ENCODE peak calls at places on chromosomes 11 and 22, in five cellular contexts. One of them, this sample, is unnamed.

GRCh38 chr22:20857838-20858614 is 585 bp downstream of the PI4KA start:
- DNase-seq in H4: peak; percentile 68
- DNase-seq in NCI-H345: peak; percentile 79
- DNase-seq in AG20443: peak; percentile 84
- DNase-seq in CD4-positive, alpha-beta T cell: peak; percentile 80
- DNase-seq in this sample: peak; percentile 95

GRCh38 chr22:17589810-17590375 is 26.6 kb downstream of the SLC25A18 start:
- DNase-seq in H4: no peak
- DNase-seq in NCI-H345: no peak
- DNase-seq in AG20443: no peak
- DNase-seq in CD4-positive, alpha-beta T cell: no peak
- DNase-seq in this sample: no peak

GRCh38 chr22:33255781-33256180 is 197.6 kb upstream of the SYN3 start:
- DNase-seq in H4: no peak
- DNase-seq in NCI-H345: no peak
- DNase-seq in AG20443: no peak
- DNase-seq in CD4-positive, alpha-beta T cell: no peak
- DNase-seq in this sample: no peak

GRCh38 chr11:75867778-75868374 is 52.9 kb downstream of the UVRAG start:
- DNase-seq in H4: peak; percentile 29
- DNase-seq in NCI-H345: peak; percentile 52
- DNase-seq in AG20443: peak; percentile 63
- DNase-seq in CD4-positive, alpha-beta T cell: peak; percentile 1
- DNase-seq in this sample: no peak

GRCh38 chr11:2653930-2654739 is 45.7 kb downstream of the KCNQ1OT1 start:
- DNase-seq in H4: peak; percentile 2
- DNase-seq in NCI-H345: peak; percentile 74
- DNase-seq in AG20443: no peak
- DNase-seq in CD4-positive, alpha-beta T cell: no peak
- DNase-seq in this sample: peak; percentile 48

GRCh38 chr22:33504941-33505647 is 415.2 kb downstream of the LARGE1 start:
- DNase-seq in H4: no peak
- DNase-seq in NCI-H345: no peak
- DNase-seq in AG20443: no peak
- DNase-seq in CD4-positive, alpha-beta T cell: no peak
- DNase-seq in this sample: no peak

GRCh38 chr11:11588890-11589289 is 32.9 kb downstream of the GALNT18 start:
- DNase-seq in H4: no peak
- DNase-seq in NCI-H345: no peak
- DNase-seq in AG20443: no peak
- DNase-seq in CD4-positive, alpha-beta T cell: no peak
- DNase-seq in this sample: no peak

GRCh38 chr22:31077681-31078080 is 3.4 kb upstream of the SMTN start:
- DNase-seq in H4: no peak
- DNase-seq in NCI-H345: no peak
- DNase-seq in AG20443: no peak
- DNase-seq in CD4-positive, alpha-beta T cell: no peak
- DNase-seq in this sample: no peak

GRCh38 chr11:96155627-96156378 is 187.2 kb downstream of the MAML2 start:
- DNase-seq in H4: peak; percentile 93
- DNase-seq in NCI-H345: no peak
- DNase-seq in AG20443: peak; percentile 79
- DNase-seq in CD4-positive, alpha-beta T cell: no peak
- DNase-seq in this sample: peak; percentile 59

GRCh38 chr11:128236506-128237498 is 350.6 kb downstream of the ETS1 start:
- DNase-seq in H4: no peak
- DNase-seq in NCI-H345: no peak
- DNase-seq in AG20443: no peak
- DNase-seq in CD4-positive, alpha-beta T cell: no peak
- DNase-seq in this sample: no peak

GRCh38 chr11:115523727-115524399 is 19.6 kb upstream of the CADM1 start:
- DNase-seq in H4: no peak
- DNase-seq in NCI-H345: no peak
- DNase-seq in AG20443: no peak
- DNase-seq in CD4-positive, alpha-beta T cell: no peak
- DNase-seq in this sample: no peak

GRCh38 chr11:8342821-8343681 is 79.4 kb upstream of the LMO1 start:
- DNase-seq in H4: no peak
- DNase-seq in NCI-H345: no peak
- DNase-seq in AG20443: no peak
- DNase-seq in CD4-positive, alpha-beta T cell: no peak
- DNase-seq in this sample: no peak

GRCh38 chr11:376531-377173 is 7.4 kb downstream of the B4GALNT4 start:
- DNase-seq in H4: no peak
- DNase-seq in NCI-H345: no peak
- DNase-seq in AG20443: no peak
- DNase-seq in CD4-positive, alpha-beta T cell: no peak
- DNase-seq in this sample: peak; percentile 61

GRCh38 chr11:106473089-106473722 is 395.7 kb downstream of the AASDHPPT start:
- DNase-seq in H4: no peak
- DNase-seq in NCI-H345: no peak
- DNase-seq in AG20443: peak; percentile 14
- DNase-seq in CD4-positive, alpha-beta T cell: no peak
- DNase-seq in this sample: no peak

GRCh38 chr11:1547467-1548098 is 24.5 kb downstream of the DUSP8 start:
- DNase-seq in H4: no peak
- DNase-seq in NCI-H345: no peak
- DNase-seq in AG20443: no peak
- DNase-seq in CD4-positive, alpha-beta T cell: no peak
- DNase-seq in this sample: peak; percentile 88

GRCh38 chr22:49929553-49929979 is 11.1 kb downstream of the CRELD2 start:
- DNase-seq in H4: no peak
- DNase-seq in NCI-H345: peak; percentile 36
- DNase-seq in AG20443: peak; percentile 91
- DNase-seq in CD4-positive, alpha-beta T cell: peak; percentile 72
- DNase-seq in this sample: peak; percentile 100

GRCh38 chr11:124276081-124276480 is 19.9 kb downstream of the OR8G5 start:
- DNase-seq in H4: peak; percentile 92
- DNase-seq in NCI-H345: no peak
- DNase-seq in AG20443: no peak
- DNase-seq in CD4-positive, alpha-beta T cell: no peak
- DNase-seq in this sample: no peak

GRCh38 chr11:67491276-67492068 is 8.6 kb downstream of the AIP start:
- DNase-seq in H4: no peak
- DNase-seq in NCI-H345: no peak
- DNase-seq in AG20443: no peak
- DNase-seq in CD4-positive, alpha-beta T cell: no peak
- DNase-seq in this sample: peak; percentile 82

GRCh38 chr11:67033661-67034166 is 10.8 kb downstream of the SYT12 start:
- DNase-seq in H4: peak; percentile 96
- DNase-seq in NCI-H345: no peak
- DNase-seq in AG20443: peak; percentile 89
- DNase-seq in CD4-positive, alpha-beta T cell: no peak
- DNase-seq in this sample: peak; percentile 96

GRCh38 chr22:30887418-30887817 is 81.2 kb downstream of the MORC2 start:
- DNase-seq in H4: no peak
- DNase-seq in NCI-H345: no peak
- DNase-seq in AG20443: no peak
- DNase-seq in CD4-positive, alpha-beta T cell: no peak
- DNase-seq in this sample: peak; percentile 11

GRCh38 chr11:125910450-125910849 is 6.1 kb downstream of the DDX25 start:
- DNase-seq in H4: no peak
- DNase-seq in NCI-H345: no peak
- DNase-seq in AG20443: no peak
- DNase-seq in CD4-positive, alpha-beta T cell: no peak
- DNase-seq in this sample: no peak

GRCh38 chr11:57474017-57474750 is 13.9 kb downstream of the RTN4RL2 start:
- DNase-seq in H4: no peak
- DNase-seq in NCI-H345: no peak
- DNase-seq in AG20443: no peak
- DNase-seq in CD4-positive, alpha-beta T cell: peak; percentile 42
- DNase-seq in this sample: peak; percentile 91